ENCODE peak calls at places on chromosomes 6 and 20, in four cellular contexts. O, V, Y and R are unnamed samples.

GRCh38 chr6:5942591-5942990 is 64.1 kb downstream of the NRN1 start:
- DNase-seq in O (no peak), Y (no peak), V (no peak), R (no peak)

GRCh38 chr6:85096976-85097375 is 332.6 kb upstream of the TBX18 start:
- DNase-seq in Y (no peak), V (no peak), O (no peak), R (no peak)

GRCh38 chr6:18496462-18496861 is 109.3 kb downstream of the RNF144B start:
- DNase-seq in V (no peak), Y (no peak), O (no peak), R (no peak)

GRCh38 chr6:154931741-154932424 is 63.2 kb upstream of the TIAM2 start:
- DNase-seq in O (no peak), V (no peak), Y (no peak), R (no peak)

GRCh38 chr6:143999406-143999805 is 8.7 kb downstream of the PLAGL1 start:
- DNase-seq in O (no peak), Y (no peak), V (no peak), R (no peak)

GRCh38 chr20:43102394-43102793 is 87.3 kb downstream of the PTPRT start:
- DNase-seq in V (no peak), O (peak), Y (no peak), R (no peak)

GRCh38 chr6:153131037-153131981 is at the start of gene RGS17:
- DNase-seq in Y (peak), O (no peak), V (peak), R (peak)

GRCh38 chr6:16018626-16019025 is 110.3 kb upstream of the MYLIP start:
- DNase-seq in Y (no peak), V (no peak), O (no peak), R (no peak)

GRCh38 chr6:69668916-69669315 is 127.9 kb downstream of the LMBRD1 start:
- DNase-seq in Y (no peak), O (no peak), V (no peak), R (no peak)

GRCh38 chr6:7235712-7236311 is 77.2 kb downstream of the SSR1 start:
- DNase-seq in Y (no peak), V (no peak), O (no peak), R (no peak)

GRCh38 chr20:50285376-50286173 is 94.9 kb downstream of the CEBPB start:
- DNase-seq in Y (peak), V (peak), O (peak), R (no peak)

GRCh38 chr6:38730136-38730862 is 15.2 kb downstream of the DNAH8 start:
- DNase-seq in O (no peak), V (no peak), Y (no peak), R (no peak)

GRCh38 chr20:49883246-49883802 is 32.0 kb downstream of the SPATA2 start:
- DNase-seq in Y (no peak), O (no peak), V (no peak), R (no peak)

GRCh38 chr6:52376763-52377162 is 14.8 kb downstream of the PAQR8 start:
- DNase-seq in O (no peak), Y (no peak), V (no peak), R (no peak)

GRCh38 chr20:47453167-47453782 is 48.4 kb upstream of the NCOA3 start:
- DNase-seq in V (peak), Y (no peak), O (peak), R (no peak)

GRCh38 chr6:16206595-16207037 is 31.8 kb upstream of the GMPR start:
- DNase-seq in V (no peak), O (no peak), Y (peak), R (no peak)